ENCODE peak calls at places on chromosomes 2 and 18, in nine cellular contexts. V is mesendoderm; G is WERI-Rb-1; Y is mesenchymal stem cell; I is naive thymus-derived CD4-positive, alpha-beta T cell; S is A549; T is left lung; E is ascending aorta; U is fibroblast of the aortic adventitia. D is an unnamed sample.
A peak's percentile ranks its signal among the peaks of the same experiment; 100 is the strongest.

GRCh38 chr2:82879803-82880202 is 1579.3 kb downstream of the SUCLG1 start:
- DNase-seq in V (no peak), G (no peak), Y (no peak), I (no peak), S (no peak), T (no peak), E (no peak), U (no peak), D (no peak)

GRCh38 chr18:75219684-75220083 is 9.1 kb downstream of the TSHZ1 start:
- DNase-seq in V (no peak), G (no peak), Y (no peak), I (no peak), S (no peak), T (no peak), E (no peak), U (no peak), D (no peak)

GRCh38 chr2:11022874-11023273 is 111.1 kb downstream of the KCNF1 start:
- DNase-seq in V (peak; percentile 22), G (no peak), Y (no peak), I (no peak), S (no peak), T (no peak), E (no peak), U (no peak), D (no peak)

GRCh38 chr2:203360833-203361430 is 32.7 kb downstream of the ABI2 start:
- DNase-seq in V (no peak), G (no peak), Y (no peak), I (no peak), S (no peak), T (no peak), E (no peak), U (no peak), D (peak; percentile 6)

GRCh38 chr2:159661286-159661685 is 44.9 kb upstream of the BAZ2B start:
- DNase-seq in V (no peak), G (no peak), Y (peak; percentile 6), I (no peak), S (no peak), T (no peak), E (no peak), U (peak; percentile 43), D (no peak)

GRCh38 chr2:187499941-187500532 is 52.0 kb upstream of the CALCRL start:
- DNase-seq in V (peak; percentile 64), G (peak; percentile 55), Y (peak; percentile 72), I (peak; percentile 34), S (peak; percentile 74), T (no peak), E (no peak), U (peak; percentile 79), D (peak; percentile 48)

GRCh38 chr18:9708882-9709877 is 1.1 kb downstream of the RAB31 start:
- DNase-seq in V (peak; percentile 79), G (no peak), Y (peak; percentile 48), I (no peak), S (no peak), T (peak; percentile 88), E (no peak), U (peak; percentile 56), D (no peak)

GRCh38 chr2:197125000-197125399 is 185.6 kb downstream of the ANKRD44 start:
- DNase-seq in V (no peak), G (no peak), Y (peak; percentile 59), I (no peak), S (no peak), T (no peak), E (no peak), U (peak; percentile 73), D (no peak)

GRCh38 chr18:25516747-25517498 is 165.0 kb upstream of the ZNF521 start:
- DNase-seq in V (peak; percentile 14), G (no peak), Y (no peak), I (no peak), S (no peak), T (no peak), E (no peak), U (no peak), D (no peak)

GRCh38 chr2:165469417-165469816 is at the start of gene CSRNP3:
- DNase-seq in V (peak; percentile 96), G (peak; percentile 74), Y (peak; percentile 89), I (no peak), S (peak; percentile 72), T (no peak), E (no peak), U (peak; percentile 81), D (peak; percentile 87)

GRCh38 chr2:97716695-97717617 is 3.6 kb downstream of the ZAP70 start:
- DNase-seq in V (no peak), G (no peak), Y (no peak), I (no peak), S (no peak), T (no peak), E (no peak), U (no peak), D (no peak)

GRCh38 chr2:68318686-68319396 is 908 bp downstream of the CNRIP1 start:
- DNase-seq in V (no peak), G (peak; percentile 38), Y (peak; percentile 52), I (no peak), S (peak; percentile 6), T (peak; percentile 82), E (no peak), U (peak; percentile 17), D (no peak)

GRCh38 chr2:167292430-167293171 is 404.3 kb downstream of the XIRP2 start:
- DNase-seq in V (peak; percentile 98), G (peak; percentile 93), Y (peak; percentile 94), I (peak; percentile 39), S (peak; percentile 80), T (peak; percentile 90), E (peak; percentile 25), U (peak; percentile 80), D (peak; percentile 80)

GRCh38 chr2:167294775-167295140 is 406.5 kb downstream of the XIRP2 start:
- DNase-seq in V (no peak), G (no peak), Y (peak; percentile 41), I (no peak), S (no peak), T (no peak), E (no peak), U (no peak), D (peak; percentile 21)

GRCh38 chr2:167297292-167297691 is 409.0 kb downstream of the XIRP2 start:
- DNase-seq in V (no peak), G (no peak), Y (no peak), I (no peak), S (no peak), T (no peak), E (no peak), U (no peak), D (no peak)

GRCh38 chr2:167293172-167293781 is 405.0 kb downstream of the XIRP2 start:
- DNase-seq in V (peak; percentile 43), G (peak; percentile 26), Y (peak; percentile 54), I (peak; percentile 1), S (peak; percentile 6), T (peak; percentile 81), E (no peak), U (peak; percentile 12), D (no peak)

GRCh38 chr2:167294031-167294774 is 405.9 kb downstream of the XIRP2 start:
- DNase-seq in V (peak; percentile 61), G (peak; percentile 34), Y (peak; percentile 49), I (no peak), S (peak; percentile 7), T (peak; percentile 72), E (no peak), U (peak; percentile 26), D (peak; percentile 2)
- H3K4me3 ChIP-seq in V (peak overlapping the region; percentile 30), G (peak overlapping the region; percentile 66), Y (peak overlapping the region; percentile 81), I (no peak overlapping the region), S (peak overlapping the region; percentile 73), T (peak overlapping the region; percentile 54), E (peak overlapping the region; percentile 97), U (peak overlapping the region; percentile 49), D (peak overlapping the region; percentile 20)

DNA sequence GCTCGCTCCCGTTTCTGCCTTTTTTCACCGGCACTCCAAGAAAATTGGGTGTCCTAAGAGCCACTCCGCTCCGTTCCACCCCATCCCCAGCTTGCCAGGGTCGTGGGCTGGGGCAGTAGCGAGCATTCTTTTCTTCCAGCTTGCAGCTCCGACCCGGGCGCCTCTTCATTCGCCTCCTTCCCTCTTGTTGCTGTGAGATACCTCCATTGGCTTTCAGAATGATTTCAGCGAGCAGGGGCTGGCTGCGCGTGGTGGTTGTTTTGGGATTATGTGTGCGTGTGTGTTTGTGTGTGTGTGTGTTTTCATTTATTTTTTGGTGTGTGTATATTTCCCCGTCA is 1.2 kb downstream of the HOXD3 start:
- DNase-seq in V (peak; percentile 58), G (no peak), Y (no peak), I (no peak), S (no peak), T (no peak), E (no peak), U (no peak), D (no peak)
- H3K4me3 ChIP-seq in V (no peak overlapping the region), G (peak overlapping the region; percentile 31), Y (no peak overlapping the region), I (no peak overlapping the region), S (no peak overlapping the region), T (no peak overlapping the region), E (no peak overlapping the region), U (no peak overlapping the region), D (no peak overlapping the region)

GRCh38 chr2:214995409-214995808 is 143.0 kb downstream of the ABCA12 start:
- DNase-seq in V (no peak), G (no peak), Y (no peak), I (no peak), S (no peak), T (no peak), E (no peak), U (no peak), D (no peak)

DNA sequence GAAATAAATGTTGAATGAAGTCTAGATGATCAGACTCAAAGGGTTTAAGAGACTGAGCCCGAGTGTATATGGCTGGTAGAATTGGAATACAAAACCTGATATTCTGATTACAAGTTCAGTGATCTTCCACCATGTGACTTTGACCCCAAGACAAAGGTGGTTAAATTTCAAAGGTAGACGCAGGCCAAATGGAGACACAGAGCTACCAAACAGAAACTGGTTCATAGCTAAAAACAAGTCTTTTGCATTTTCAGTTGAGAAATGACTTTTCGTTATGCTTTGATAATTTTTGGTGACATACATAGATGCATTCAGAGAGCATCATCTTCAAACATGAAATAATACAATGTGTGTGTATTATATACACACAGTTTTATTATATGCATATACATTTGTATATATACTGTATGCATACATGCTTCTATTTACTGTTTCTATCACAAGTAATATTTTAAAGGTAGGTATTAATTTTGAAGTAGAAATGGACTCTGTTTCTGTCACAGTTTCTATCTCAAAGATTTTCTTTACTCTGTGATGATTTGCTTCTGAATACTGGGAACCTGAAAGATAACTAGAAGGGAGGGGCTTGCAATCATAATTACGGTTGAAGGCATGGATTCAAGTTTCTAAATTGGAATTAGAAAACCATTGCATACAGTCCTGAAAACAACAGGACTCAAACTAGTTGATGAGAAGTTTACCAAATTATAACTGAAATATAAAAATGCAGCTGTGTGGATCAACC is 142.3 kb downstream of the ABCA12 start:
- DNase-seq in V (no peak), G (no peak), Y (no peak), I (no peak), S (no peak), T (no peak), E (no peak), U (no peak), D (no peak)
- H3K4me3 ChIP-seq in V (no peak overlapping the region), G (no peak overlapping the region), Y (no peak overlapping the region), I (no peak overlapping the region), S (no peak overlapping the region), T (no peak overlapping the region), E (no peak overlapping the region), U (no peak overlapping the region), D (no peak overlapping the region)

DNA sequence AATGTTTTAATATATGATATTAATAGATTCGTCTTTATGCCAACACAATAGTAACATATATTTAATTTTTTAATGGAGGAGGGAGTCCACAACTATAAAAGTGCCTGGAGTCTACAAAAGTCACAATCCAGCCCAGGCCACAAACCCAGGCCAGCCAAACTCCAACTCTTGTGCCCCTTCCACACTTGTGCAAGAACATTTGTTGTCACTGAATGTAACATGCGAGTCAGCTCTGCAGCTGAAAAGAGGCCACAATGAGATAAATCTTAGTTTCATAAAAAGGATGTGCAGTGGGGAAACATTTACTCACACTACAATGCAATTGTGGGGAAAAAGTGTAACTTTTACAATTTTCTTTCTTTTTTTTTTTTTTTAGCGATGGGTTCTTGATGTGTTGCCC is 110.8 kb downstream of the MCFD2 start:
- DNase-seq in V (no peak), G (no peak), Y (peak; percentile 42), I (no peak), S (no peak), T (no peak), E (no peak), U (peak; percentile 65), D (no peak)
- H3K4me3 ChIP-seq in V (no peak overlapping the region), G (no peak overlapping the region), Y (no peak overlapping the region), I (no peak overlapping the region), S (no peak overlapping the region), T (no peak overlapping the region), E (no peak overlapping the region), U (no peak overlapping the region), D (no peak overlapping the region)